ENCODE peak calls at places on chromosomes 4 and X, in ten cellular contexts. W, S, I, L, Y, C, J, K, A and B are unnamed samples.

GRCh38 chr4:139028191-139028661 is 12.6 kb downstream of the NOCT start:
- DNase-seq in A (no peak), J (no peak), K (no peak), I (no peak), C (no peak), Y (peak), S (peak), W (no peak), L (no peak), B (no peak)

GRCh38 chrX:42119076-42119475 is 195.7 kb upstream of the CASK start:
- DNase-seq in A (peak), C (no peak), S (no peak), W (peak), L (no peak), Y (no peak), K (peak), I (no peak), J (no peak), B (peak)

GRCh38 chr4:74501579-74501978 is 56.6 kb downstream of the AREG start:
- DNase-seq in S (no peak), A (peak), Y (no peak), K (peak), I (no peak), J (no peak), L (no peak), C (peak), W (peak), B (peak)

GRCh38 chrX:40005290-40006011 is 92.3 kb downstream of the BCOR start:
- DNase-seq in J (no peak), K (no peak), Y (peak), A (no peak), S (no peak), W (no peak), C (no peak), L (no peak), I (no peak), B (no peak)

GRCh38 chrX:9942086-9942485 is 25.1 kb upstream of the CLDN34 start:
- DNase-seq in W (peak), L (peak), I (peak), J (peak), Y (no peak), K (no peak), A (no peak), C (no peak), S (no peak), B (no peak)

GRCh38 chr4:6555519-6555918 is 19.5 kb upstream of the MAN2B2 start:
- DNase-seq in A (no peak), I (no peak), J (no peak), W (no peak), C (no peak), S (no peak), K (no peak), Y (no peak), L (no peak), B (no peak)

GRCh38 chr4:87838207-87838606 is 5.4 kb downstream of the MEPE start:
- DNase-seq in A (no peak), C (no peak), I (no peak), L (no peak), S (peak), J (no peak), Y (no peak), K (peak), W (no peak), B (no peak)

GRCh38 chr4:152534541-152535231 is 1.2 kb downstream of the FBXW7 start:
- DNase-seq in J (peak), L (peak), W (peak), Y (peak), A (peak), K (peak), C (peak), S (peak), I (no peak), B (peak)

GRCh38 chr4:156476359-156476758 is 495.2 kb downstream of the PDGFC start:
- DNase-seq in S (no peak), K (peak), J (no peak), Y (no peak), L (no peak), A (peak), I (no peak), W (peak), C (peak), B (peak)

GRCh38 chr4:61493470-61493869 is 293.3 kb downstream of the ADGRL3 start:
- DNase-seq in C (no peak), S (no peak), Y (no peak), J (no peak), W (no peak), I (no peak), K (no peak), A (no peak), L (no peak), B (no peak)